ENCODE peak calls at places on chromosomes 11 and 22, in eight cellular contexts. Y, Z, R, A, D, P, H and C are unnamed samples.

GRCh38 chr11:3153291-3153861 is 11.7 kb downstream of the OSBPL5 start:
- DNase-seq in Y (peak), Z (peak), R (no peak), A (no peak), D (peak), P (no peak), H (no peak), C (peak)

GRCh38 chr11:97687106-97687505 is 1297.3 kb downstream of the JRKL start:
- DNase-seq in Y (no peak), Z (no peak), R (no peak), A (no peak), D (no peak), P (no peak), H (no peak), C (no peak)

GRCh38 chr11:113162590-113162961 is 151.8 kb upstream of the TTC12 start:
- DNase-seq in Y (no peak), Z (no peak), R (no peak), A (no peak), D (no peak), P (peak), H (no peak), C (peak)

GRCh38 chr11:13649619-13650018 is 18.8 kb upstream of the FAR1 start:
- DNase-seq in Y (no peak), Z (no peak), R (no peak), A (no peak), D (no peak), P (no peak), H (no peak), C (no peak)

GRCh38 chr11:72263363-72263762 is 19.4 kb upstream of the PHOX2A start:
- DNase-seq in Y (no peak), Z (peak), R (no peak), A (no peak), D (peak), P (peak), H (no peak), C (no peak)

GRCh38 chr11:34783816-34784317 is 132.3 kb downstream of the APIP start:
- DNase-seq in Y (no peak), Z (no peak), R (no peak), A (no peak), D (no peak), P (no peak), H (no peak), C (no peak)

GRCh38 chr11:17845431-17845881 is 110.9 kb downstream of the KCNC1 start:
- DNase-seq in Y (no peak), Z (peak), R (no peak), A (no peak), D (peak), P (peak), H (no peak), C (no peak)

GRCh38 chr22:40021401-40022000 is 26.7 kb downstream of the FAM83F start:
- DNase-seq in Y (no peak), Z (no peak), R (no peak), A (no peak), D (no peak), P (no peak), H (no peak), C (no peak)

GRCh38 chr22:27990879-27991278 is 71.8 kb upstream of the PITPNB start:
- DNase-seq in Y (peak), Z (peak), R (peak), A (no peak), D (no peak), P (peak), H (no peak), C (peak)

GRCh38 chr11:43130616-43131015 is 181.2 kb upstream of the API5 start:
- DNase-seq in Y (no peak), Z (no peak), R (no peak), A (no peak), D (no peak), P (no peak), H (no peak), C (no peak)

GRCh38 chr11:125542709-125543108 is 26.6 kb upstream of the EI24 start:
- DNase-seq in Y (no peak), Z (no peak), R (no peak), A (no peak), D (no peak), P (no peak), H (no peak), C (no peak)

GRCh38 chr11:61472868-61473267 is 35.7 kb upstream of the LRRC10B start:
- DNase-seq in Y (peak), Z (peak), R (no peak), A (no peak), D (no peak), P (no peak), H (no peak), C (no peak)

GRCh38 chr11:14132312-14132711 is 169.8 kb downstream of the SPON1 start:
- DNase-seq in Y (no peak), Z (no peak), R (no peak), A (no peak), D (no peak), P (no peak), H (no peak), C (no peak)

GRCh38 chr11:48044577-48044976 is 64.2 kb downstream of the PTPRJ start:
- DNase-seq in Y (no peak), Z (no peak), R (no peak), A (no peak), D (no peak), P (no peak), H (no peak), C (no peak)

GRCh38 chr11:48006301-48006992 is 26.1 kb downstream of the PTPRJ start:
- DNase-seq in Y (no peak), Z (peak), R (peak), A (no peak), D (no peak), P (no peak), H (no peak), C (no peak)

GRCh38 chr11:40337118-40337517 is 1122.3 kb downstream of the LRRC4C start:
- DNase-seq in Y (no peak), Z (no peak), R (no peak), A (no peak), D (peak), P (no peak), H (no peak), C (no peak)

GRCh38 chr11:96311120-96311568 is 31.9 kb downstream of the MAML2 start:
- DNase-seq in Y (no peak), Z (peak), R (no peak), A (no peak), D (no peak), P (peak), H (no peak), C (no peak)

GRCh38 chr11:134124660-134125451 is 56.0 kb downstream of the JAM3 start:
- DNase-seq in Y (peak), Z (peak), R (no peak), A (no peak), D (no peak), P (no peak), H (no peak), C (peak)

GRCh38 chr11:8206251-8207079 is 37.6 kb upstream of the RIC3 start:
- DNase-seq in Y (no peak), Z (no peak), R (no peak), A (no peak), D (no peak), P (no peak), H (no peak), C (no peak)

GRCh38 chr22:20133930-20134549 is 2.4 kb downstream of the ZDHHC8 start:
- DNase-seq in Y (no peak), Z (no peak), R (no peak), A (no peak), D (no peak), P (no peak), H (no peak), C (no peak)

GRCh38 chr11:2436521-2437031 is 7.7 kb downstream of the TRPM5 start:
- DNase-seq in Y (no peak), Z (no peak), R (no peak), A (no peak), D (no peak), P (no peak), H (no peak), C (peak)

GRCh38 chr11:117066959-117067358 is 31.3 kb downstream of the SIK3 start:
- DNase-seq in Y (no peak), Z (no peak), R (no peak), A (no peak), D (no peak), P (no peak), H (no peak), C (no peak)

GRCh38 chr22:38649841-38650522 is 6.2 kb downstream of the FAM227A start:
- DNase-seq in Y (no peak), Z (no peak), R (no peak), A (no peak), D (no peak), P (no peak), H (no peak), C (no peak)

GRCh38 chr11:61629082-61629481 is 48.2 kb upstream of the SYT7 start:
- DNase-seq in Y (no peak), Z (no peak), R (no peak), A (no peak), D (no peak), P (no peak), H (no peak), C (no peak)

GRCh38 chr11:117618956-117619355 is 178.1 kb downstream of the DSCAML1 start:
- DNase-seq in Y (peak), Z (no peak), R (no peak), A (no peak), D (no peak), P (no peak), H (peak), C (no peak)

GRCh38 chr11:13009921-13010736 is 1.0 kb downstream of the RASSF10 start:
- DNase-seq in Y (no peak), Z (no peak), R (no peak), A (no peak), D (no peak), P (no peak), H (peak), C (no peak)

GRCh38 chr22:17717708-17718107 is 56.6 kb downstream of the BID start:
- DNase-seq in Y (no peak), Z (no peak), R (no peak), A (no peak), D (no peak), P (no peak), H (no peak), C (no peak)

GRCh38 chr11:58227956-58228615 is 632 bp downstream of the OR10Q1 start:
- DNase-seq in Y (no peak), Z (no peak), R (no peak), A (no peak), D (no peak), P (no peak), H (no peak), C (no peak)

GRCh38 chr11:101444164-101444563 is 139.6 kb downstream of the TRPC6 start:
- DNase-seq in Y (no peak), Z (no peak), R (no peak), A (no peak), D (no peak), P (no peak), H (no peak), C (no peak)

GRCh38 chr11:110362916-110363574 is 66.6 kb upstream of the RDX start:
- DNase-seq in Y (no peak), Z (no peak), R (no peak), A (no peak), D (no peak), P (peak), H (no peak), C (no peak)

GRCh38 chr22:47053865-47054185 is 291.4 kb downstream of the TBC1D22A start:
- DNase-seq in Y (no peak), Z (peak), R (no peak), A (no peak), D (peak), P (no peak), H (no peak), C (no peak)

GRCh38 chr11:33747969-33748368 is 11.7 kb upstream of the CD59 start:
- DNase-seq in Y (no peak), Z (peak), R (no peak), A (no peak), D (no peak), P (no peak), H (no peak), C (no peak)

GRCh38 chr11:72668645-72669347 is 5.4 kb downstream of the PDE2A start:
- DNase-seq in Y (no peak), Z (no peak), R (peak), A (no peak), D (no peak), P (no peak), H (no peak), C (no peak)

GRCh38 chr11:79931692-79932091 is 490.9 kb upstream of the TENM4 start:
- DNase-seq in Y (no peak), Z (no peak), R (no peak), A (no peak), D (no peak), P (no peak), H (no peak), C (no peak)